ENCODE peak calls at places on chromosomes 11 and 22, in eight cellular contexts. N is heart right ventricle; Y is iris pigment epithelial cell; U is stimulated activated CD4-positive, alpha-beta T cell treated with anti-CD3 and anti-CD28 coated beads, Interleukin-15, amount 100 ng/mL, for 1 hour; A is fibroblast of pulmonary artery; H is PC-3; E is NCI-H774; Q is Calu3. B is an unnamed sample.

GRCh38 chr11:134932761-134933160 is 520.7 kb upstream of the B3GAT1 start:
- DNase-seq in N (no peak), Y (no peak), U (no peak), A (no peak), H (no peak), E (no peak), Q (no peak), B (no peak)

GRCh38 chr11:46916669-46917108 is 1.7 kb downstream of the LRP4 start:
- DNase-seq in N (peak; percentile 73), Y (peak; percentile 63), U (no peak), A (peak; percentile 80), H (no peak), E (no peak), Q (peak; percentile 26), B (peak; percentile 66)

GRCh38 chr11:12029738-12030363 is 21.4 kb upstream of the DKK3 start:
- DNase-seq in N (no peak), Y (no peak), U (no peak), A (no peak), H (peak; percentile 89), E (no peak), Q (no peak), B (peak; percentile 38)

GRCh38 chr11:78268516-78269410 is 80.0 kb downstream of the USP35 start:
- DNase-seq in N (peak; percentile 58), Y (peak; percentile 34), U (no peak), A (peak; percentile 63), H (no peak), E (no peak), Q (no peak), B (no peak)

GRCh38 chr22:24819487-24819886 is 13.5 kb downstream of the SGSM1 start:
- DNase-seq in N (no peak), Y (no peak), U (no peak), A (no peak), H (no peak), E (no peak), Q (no peak), B (no peak)

GRCh38 chr11:14446701-14447169 is 52.9 kb downstream of the COPB1 start:
- DNase-seq in N (no peak), Y (peak; percentile 66), U (no peak), A (peak; percentile 51), H (peak; percentile 19), E (no peak), Q (no peak), B (peak; percentile 45)

GRCh38 chr11:70532728-70533127 is 134.4 kb downstream of the CTTN start:
- DNase-seq in N (no peak), Y (no peak), U (no peak), A (no peak), H (no peak), E (no peak), Q (no peak), B (no peak)

GRCh38 chr11:45262900-45263299 is 23.2 kb downstream of the SYT13 start:
- DNase-seq in N (no peak), Y (no peak), U (no peak), A (no peak), H (no peak), E (peak; percentile 66), Q (no peak), B (no peak)

GRCh38 chr11:128467610-128468041 is 119.7 kb downstream of the ETS1 start:
- DNase-seq in N (peak; percentile 38), Y (peak; percentile 99), U (no peak), A (peak; percentile 94), H (peak; percentile 86), E (no peak), Q (peak; percentile 57), B (peak; percentile 71)

GRCh38 chr11:58647141-58647699 is 24.8 kb downstream of the CNTF start:
- DNase-seq in N (no peak), Y (no peak), U (no peak), A (no peak), H (no peak), E (no peak), Q (no peak), B (no peak)

GRCh38 chr11:19742595-19743292 is 30.1 kb downstream of the NAV2 start:
- DNase-seq in N (peak; percentile 80), Y (peak; percentile 72), U (peak; percentile 46), A (peak; percentile 86), H (peak; percentile 88), E (peak; percentile 55), Q (peak; percentile 81), B (peak; percentile 92)

GRCh38 chr22:44710474-44711235 is 8.7 kb downstream of the PRR5 start:
- DNase-seq in N (no peak), Y (no peak), U (no peak), A (no peak), H (no peak), E (no peak), Q (no peak), B (no peak)

GRCh38 chr11:103016031-103016430 is 60.5 kb upstream of the MMP13 start:
- DNase-seq in N (no peak), Y (no peak), U (no peak), A (no peak), H (no peak), E (no peak), Q (no peak), B (no peak)

GRCh38 chr22:23153994-23154393 is 8.7 kb downstream of the RAB36 start:
- DNase-seq in N (no peak), Y (no peak), U (no peak), A (no peak), H (no peak), E (no peak), Q (no peak), B (no peak)

GRCh38 chr22:28442951-28443876 is 236.4 kb downstream of the TTC28 start:
- DNase-seq in N (peak; percentile 78), Y (peak; percentile 76), U (no peak), A (peak; percentile 82), H (no peak), E (no peak), Q (peak; percentile 11), B (peak; percentile 83)

GRCh38 chr22:32517921-32518320 is 43.3 kb downstream of the FBXO7 start:
- DNase-seq in N (no peak), Y (no peak), U (no peak), A (no peak), H (no peak), E (no peak), Q (no peak), B (no peak)

GRCh38 chr11:70111269-70112016 is 33.3 kb downstream of the ANO1 start:
- DNase-seq in N (peak; percentile 85), Y (peak; percentile 54), U (no peak), A (peak; percentile 33), H (peak; percentile 31), E (no peak), Q (peak; percentile 17), B (no peak)

GRCh38 chr22:29030618-29031235 is 30.9 kb downstream of the C22orf31 start:
- DNase-seq in N (peak; percentile 87), Y (peak; percentile 91), U (no peak), A (peak; percentile 81), H (peak; percentile 76), E (no peak), Q (peak; percentile 94), B (peak; percentile 94)

GRCh38 chr22:43174941-43175531 is 11.9 kb downstream of the TTLL12 start:
- DNase-seq in N (no peak), Y (no peak), U (no peak), A (no peak), H (no peak), E (no peak), Q (no peak), B (no peak)

GRCh38 chr11:70443043-70444030 is 45.0 kb downstream of the CTTN start:
- DNase-seq in N (no peak), Y (peak; percentile 31), U (no peak), A (no peak), H (no peak), E (no peak), Q (no peak), B (no peak)

GRCh38 chr11:127003260-127003981 is 2.9 kb upstream of the KIRREL3 start:
- DNase-seq in N (no peak), Y (no peak), U (no peak), A (peak; percentile 18), H (no peak), E (peak; percentile 80), Q (peak; percentile 66), B (peak; percentile 3)

GRCh38 chr11:2384723-2385041 is 7.6 kb downstream of the CD81 start:
- DNase-seq in N (no peak), Y (no peak), U (no peak), A (no peak), H (no peak), E (no peak), Q (no peak), B (no peak)

GRCh38 chr11:133545199-133545709 is 13.0 kb upstream of the OPCML start:
- DNase-seq in N (no peak), Y (no peak), U (no peak), A (no peak), H (no peak), E (no peak), Q (no peak), B (no peak)

GRCh38 chr11:40328890-40329617 is 1130.4 kb downstream of the LRRC4C start:
- DNase-seq in N (peak; percentile 31), Y (peak; percentile 100), U (no peak), A (peak; percentile 100), H (peak; percentile 91), E (peak; percentile 53), Q (peak; percentile 26), B (peak; percentile 81)

GRCh38 chr11:2265396-2265795 is 5.0 kb downstream of the ASCL2 start:
- DNase-seq in N (no peak), Y (no peak), U (no peak), A (no peak), H (no peak), E (no peak), Q (no peak), B (no peak)

GRCh38 chr11:69298778-69299461 is 5.0 kb downstream of the MYEOV start:
- DNase-seq in N (no peak), Y (peak; percentile 36), U (no peak), A (no peak), H (peak; percentile 62), E (no peak), Q (peak; percentile 29), B (no peak)

GRCh38 chr22:43996170-43996980 is 27.7 kb upstream of the PARVB start:
- DNase-seq in N (peak; percentile 59), Y (no peak), U (peak; percentile 34), A (no peak), H (no peak), E (no peak), Q (no peak), B (peak; percentile 81)

GRCh38 chr11:129528296-129528695 is 152.6 kb downstream of the BARX2 start:
- DNase-seq in N (no peak), Y (no peak), U (no peak), A (no peak), H (no peak), E (no peak), Q (no peak), B (no peak)

GRCh38 chr11:1479678-1480118 is 6.9 kb downstream of the MOB2 start:
- DNase-seq in N (no peak), Y (no peak), U (no peak), A (no peak), H (no peak), E (no peak), Q (no peak), B (no peak)

GRCh38 chr22:40593460-40594273 is 42.9 kb downstream of the MRTFA start:
- DNase-seq in N (no peak), Y (no peak), U (no peak), A (no peak), H (no peak), E (no peak), Q (no peak), B (no peak)

GRCh38 chr11:1531961-1532586 is 40.0 kb downstream of the DUSP8 start:
- DNase-seq in N (peak; percentile 72), Y (no peak), U (no peak), A (no peak), H (no peak), E (no peak), Q (no peak), B (no peak)